ENCODE peak calls at places on chromosomes 7 and 10, in five cellular contexts. M, K, A, Q and N are unnamed samples.

GRCh38 chr10:99667108-99667751 is 7.9 kb downstream of the ENTPD7 start:
- DNase-seq in K (peak), M (peak), A (peak), Q (peak), N (no peak)

GRCh38 chr10:132523561-132524442 is 13.8 kb upstream of the INPP5A start:
- DNase-seq in Q (no peak), A (no peak), M (no peak), K (no peak), N (no peak)

GRCh38 chr10:86648706-86649426 is 5.5 kb upstream of the OPN4 start:
- DNase-seq in A (peak), M (peak), K (peak), Q (peak), N (peak)

GRCh38 chr7:1721047-1721687 is 51.1 kb downstream of the ELFN1 start:
- DNase-seq in K (peak), Q (peak), M (no peak), A (no peak), N (no peak)

GRCh38 chr10:35768011-35768410 is 125.9 kb upstream of the FZD8 start:
- DNase-seq in M (no peak), K (peak), A (no peak), Q (no peak), N (no peak)

GRCh38 chr10:132860527-132860926 is 74.6 kb upstream of the NKX6-2 start:
- DNase-seq in M (no peak), Q (no peak), A (no peak), K (no peak), N (no peak)

GRCh38 chr7:101562531-101563197 is 66.4 kb downstream of the MYL10 start:
- DNase-seq in Q (no peak), A (no peak), M (no peak), K (no peak), N (no peak)

GRCh38 chr7:148772297-148773089 is 73.8 kb downstream of the CUL1 start:
- DNase-seq in Q (peak), K (peak), A (peak), M (no peak), N (peak)

GRCh38 chr10:43574035-43574892 is at the start of gene ZNF239:
- DNase-seq in A (peak), K (peak), Q (peak), M (peak), N (peak)

GRCh38 chr10:102869290-102870198 is at the start of gene AS3MT:
- DNase-seq in A (no peak), K (no peak), M (peak), Q (peak), N (no peak)

GRCh38 chr10:117240105-117240729 is 697 bp upstream of the SLC18A2 start:
- DNase-seq in Q (no peak), K (no peak), M (no peak), A (no peak), N (no peak)

GRCh38 chr10:119680668-119681070 is 29.5 kb downstream of the BAG3 start:
- DNase-seq in A (no peak), K (peak), Q (peak), M (no peak), N (no peak)

GRCh38 chr7:111115966-111116365 is 25.0 kb downstream of the LRRN3 start:
- DNase-seq in M (no peak), Q (no peak), A (no peak), K (no peak), N (no peak)

GRCh38 chr7:158966780-158967390 is 110.5 kb downstream of the DYNC2I1 start:
- DNase-seq in Q (no peak), K (no peak), M (no peak), A (no peak), N (no peak)

GRCh38 chr7:113113912-113114311 is 4.4 kb downstream of the SMIM30 start:
- DNase-seq in A (no peak), K (no peak), Q (peak), M (no peak), N (no peak)
- TF ChIP-seq CTCF in A (no peak), K (no peak), Q (no peak), M (no peak), N (no peak)

GRCh38 chr10:44862006-44862751 is 49.0 kb upstream of the TMEM72 start:
- DNase-seq in K (no peak), A (no peak), Q (no peak), M (no peak), N (no peak)

GRCh38 chr10:44864637-44865288 is 46.4 kb upstream of the TMEM72 start:
- DNase-seq in M (peak), Q (peak), A (peak), K (peak), N (no peak)

GRCh38 chr10:44862917-44863316 is 48.2 kb upstream of the TMEM72 start:
- DNase-seq in K (no peak), M (no peak), Q (peak), A (no peak), N (no peak)

GRCh38 chr10:44864042-44864436 is 47.1 kb upstream of the TMEM72 start:
- DNase-seq in M (peak), A (no peak), K (no peak), Q (peak), N (no peak)

GRCh38 chr10:44863344-44864041 is 47.6 kb upstream of the TMEM72 start:
- DNase-seq in K (no peak), M (no peak), A (no peak), Q (no peak), N (no peak)
- TF ChIP-seq CTCF in K (no peak), M (no peak), A (no peak), Q (no peak), N (no peak)

DNA sequence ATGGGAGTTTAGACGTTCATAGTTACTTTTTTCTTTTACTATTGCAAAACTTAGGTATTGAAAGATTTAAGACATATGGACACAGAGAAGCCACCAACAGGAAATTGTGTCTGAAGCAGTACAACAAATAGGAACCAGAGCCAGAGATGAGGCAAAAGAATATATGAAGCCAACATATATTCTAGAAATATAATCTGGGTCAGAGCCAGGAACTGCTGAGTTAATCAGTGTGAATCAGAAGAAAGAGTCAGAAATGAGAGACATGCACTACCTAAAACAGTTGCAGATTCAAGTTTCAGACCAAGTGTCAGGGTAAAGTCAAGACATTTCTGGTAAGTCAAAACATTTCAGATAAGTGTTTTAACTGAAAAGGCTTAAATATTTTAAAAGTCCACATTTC is 67.7 kb downstream of the DGKB start:
- DNase-seq in Q (peak), K (peak), M (no peak), A (no peak), N (no peak)
- TF ChIP-seq CTCF in Q (no peak), K (no peak), M (no peak), A (no peak), N (no peak)

GRCh38 chr10:77586719-77587423 is 50.7 kb downstream of the KCNMA1 start:
- DNase-seq in Q (peak), A (peak), M (no peak), K (peak), N (peak)
- TF ChIP-seq CTCF in Q (peak), A (peak), M (no peak), K (peak), N (peak)

DNA sequence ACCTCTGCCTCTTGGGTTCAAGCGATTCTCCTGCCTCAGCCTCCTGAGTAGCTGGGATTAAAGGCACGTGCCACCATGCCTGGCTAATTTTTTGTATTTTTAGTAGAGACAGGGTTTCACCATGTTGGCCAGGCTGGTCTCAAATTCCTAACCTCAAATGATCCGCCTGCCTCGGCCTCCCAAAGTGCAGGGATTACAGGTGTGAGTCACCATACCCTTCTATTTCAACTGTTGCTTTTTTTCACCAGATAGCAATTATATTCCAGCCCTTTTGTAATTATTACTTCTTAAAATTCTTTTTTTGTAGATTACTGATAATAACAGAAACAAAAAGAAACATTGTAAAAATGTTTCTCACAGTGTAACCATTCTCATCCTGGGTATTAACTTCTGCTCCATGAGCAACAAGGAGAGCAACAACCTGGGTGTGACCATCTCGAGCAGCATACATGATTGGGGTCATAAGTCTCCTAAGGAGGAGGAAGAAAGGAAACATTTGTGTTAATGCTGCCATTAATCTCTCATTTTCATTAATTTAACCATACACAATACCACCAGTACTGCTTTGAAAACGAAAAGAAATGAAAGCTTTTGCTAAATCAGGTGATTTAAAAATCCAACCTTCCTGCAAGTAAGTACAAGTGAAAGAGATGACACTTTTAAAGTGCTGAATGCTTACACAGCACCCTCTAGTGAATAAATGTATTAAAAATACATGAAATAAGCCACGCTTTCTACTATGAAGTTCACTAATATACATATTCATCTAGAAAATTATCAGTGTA is 41.8 kb downstream of the ASZ1 start:
- DNase-seq in Q (peak), M (no peak), A (no peak), K (peak), N (no peak)
- TF ChIP-seq CTCF in Q (peak), M (no peak), A (peak), K (peak), N (peak)

GRCh38 chr10:129955591-129956284 is 8.3 kb downstream of the EBF3 start:
- DNase-seq in A (no peak), Q (peak), M (no peak), K (no peak), N (no peak)
- TF ChIP-seq CTCF in A (no peak), Q (no peak), M (no peak), K (no peak), N (no peak)

GRCh38 chr10:80945267-80945880 is 407.7 kb downstream of the SH2D4B start:
- DNase-seq in M (no peak), K (no peak), Q (no peak), A (no peak), N (no peak)
- TF ChIP-seq CTCF in M (peak), K (peak), Q (no peak), A (no peak), N (no peak)

GRCh38 chr10:100887761-100888296 is 24.9 kb upstream of the SLF2 start:
- DNase-seq in M (no peak), Q (no peak), A (no peak), K (no peak), N (no peak)

GRCh38 chr10:100890141-100890695 is 22.5 kb upstream of the SLF2 start:
- DNase-seq in A (no peak), Q (no peak), M (no peak), K (no peak), N (no peak)

GRCh38 chr10:100889546-100889945 is 23.2 kb upstream of the SLF2 start:
- DNase-seq in M (no peak), Q (no peak), K (no peak), A (no peak), N (no peak)

GRCh38 chr10:100890696-100891271 is 22.0 kb upstream of the SLF2 start:
- DNase-seq in M (peak), K (peak), A (peak), Q (peak), N (peak)

GRCh38 chr10:100888957-100889356 is 23.8 kb upstream of the SLF2 start:
- DNase-seq in A (no peak), K (no peak), M (no peak), Q (peak), N (no peak)
- TF ChIP-seq CTCF in A (peak), K (peak), M (no peak), Q (no peak), N (no peak)

GRCh38 chr10:58044072-58044471 is 223.6 kb downstream of the IPMK start:
- DNase-seq in A (peak), M (no peak), Q (peak), K (peak), N (peak)
- TF ChIP-seq CTCF in A (no peak), M (no peak), Q (no peak), K (peak), N (no peak)

GRCh38 chr7:48894574-48894973 is 29.8 kb upstream of the CDC14C start:
- DNase-seq in M (no peak), K (no peak), Q (no peak), A (no peak), N (no peak)
- TF ChIP-seq CTCF in M (no peak), K (no peak), Q (no peak), A (no peak), N (no peak)